ENCODE peak calls at places on chromosomes 4 and X, in nine cellular contexts. Y is stimulated activated CD4-positive, alpha-beta T cell treated with anti-CD3 and anti-CD28 coated beads, Interleukin-1b, Interleukin-23, amount 100 ng/mL, for 24 hours; J is breast epithelium; H is endothelial cell of umbilical vein; I is NCI-H1694 treated with DMSO at 0.1 percent for 48 hours; G is cardiac muscle cell; V is Ammon's horn; K is endothelial cell; A is AG10803. F is an unnamed sample.

GRCh38 chr4:95867919-95868318 is 28.0 kb downstream of the PDHA2 start:
- DNase-seq in K (no peak), V (no peak), J (no peak), Y (no peak), I (peak; percentile 4), A (no peak), H (peak; percentile 5), G (peak; percentile 40), F (no peak)

GRCh38 chrX:131802836-131803626 is 220.1 kb upstream of the STK26 start:
- DNase-seq in Y (no peak), H (peak; percentile 1), A (no peak), V (no peak), J (no peak), K (no peak), I (no peak), G (no peak), F (no peak)

GRCh38 chr4:67030636-67031035 is 514.7 kb downstream of the CENPC start:
- DNase-seq in V (no peak), H (peak; percentile 32), I (no peak), Y (no peak), G (no peak), A (no peak), J (no peak), K (no peak), F (no peak)

GRCh38 chrX:39772057-39772832 is 325.5 kb downstream of the BCOR start:
- DNase-seq in K (peak; percentile 34), I (no peak), H (peak; percentile 44), V (peak; percentile 37), Y (peak; percentile 48), G (peak; percentile 81), J (no peak), A (no peak), F (no peak)

GRCh38 chr4:70531981-70532380 is 13.6 kb downstream of the AMTN start:
- DNase-seq in G (no peak), Y (no peak), V (no peak), A (no peak), I (no peak), J (no peak), K (no peak), H (no peak), F (no peak)

GRCh38 chr4:144280688-144281087 is 140.2 kb upstream of the GYPA start:
- DNase-seq in K (no peak), J (no peak), A (no peak), Y (no peak), I (no peak), V (no peak), H (no peak), G (no peak), F (no peak)

GRCh38 chr4:150368667-150369066 is 213.3 kb upstream of the MAB21L2 start:
- DNase-seq in I (peak; percentile 42), K (no peak), V (no peak), Y (no peak), A (no peak), H (no peak), J (no peak), G (no peak), F (no peak)

GRCh38 chr4:105352826-105353225 is 121.0 kb downstream of the PPA2 start:
- DNase-seq in A (no peak), Y (no peak), G (no peak), I (no peak), V (no peak), H (no peak), K (no peak), J (no peak), F (no peak)

GRCh38 chrX:10884246-10884645 is 226.9 kb upstream of the HCCS start:
- DNase-seq in G (no peak), A (peak; percentile 79), V (no peak), Y (no peak), H (no peak), K (no peak), I (no peak), J (no peak), F (no peak)

GRCh38 chr4:39319678-39320077 is 46.5 kb downstream of the RFC1 start:
- DNase-seq in K (no peak), J (no peak), Y (no peak), G (no peak), I (no peak), H (peak; percentile 10), A (peak; percentile 81), V (no peak), F (no peak)

GRCh38 chrX:17475820-17476219 is 100.8 kb downstream of the NHS start:
- DNase-seq in H (no peak), K (no peak), Y (no peak), V (no peak), J (no peak), I (no peak), G (no peak), A (peak; percentile 50), F (no peak)

GRCh38 chr4:108885211-108885610 is 122.4 kb upstream of the ETNPPL start:
- DNase-seq in A (peak; percentile 40), G (no peak), K (no peak), V (no peak), J (no peak), I (no peak), H (peak; percentile 15), Y (no peak), F (no peak)

GRCh38 chr4:84578540-84579409 is 4.2 kb upstream of the CDS1 start:
- DNase-seq in G (peak; percentile 61), Y (no peak), K (peak; percentile 26), A (peak; percentile 39), H (peak; percentile 51), J (no peak), V (peak; percentile 69), I (peak; percentile 19), F (no peak)

GRCh38 chr4:17875402-17876070 is 64.8 kb downstream of the NCAPG start:
- DNase-seq in I (no peak), Y (no peak), G (no peak), H (no peak), J (no peak), A (no peak), K (no peak), V (no peak), F (no peak)

GRCh38 chr4:186617921-186618320 is 62.6 kb upstream of the MTNR1A start:
- DNase-seq in H (no peak), A (peak; percentile 23), I (no peak), G (no peak), Y (no peak), V (no peak), J (no peak), K (no peak), F (no peak)

GRCh38 chr4:157220026-157220881 is at the start of gene GRIA2:
- DNase-seq in V (peak; percentile 89), J (peak; percentile 70), I (peak; percentile 46), H (peak; percentile 69), A (peak; percentile 33), Y (no peak), K (peak; percentile 88), G (peak; percentile 91), F (peak; percentile 2)

GRCh38 chr4:110533940-110534339 is 58.0 kb downstream of the ENPEP start:
- DNase-seq in Y (no peak), H (peak; percentile 94), V (no peak), J (no peak), I (no peak), G (no peak), K (no peak), A (peak; percentile 96), F (no peak)

GRCh38 chr4:89306486-89307184 is 965 bp downstream of the GPRIN3 start:
- DNase-seq in J (no peak), H (no peak), K (no peak), G (no peak), A (no peak), I (no peak), Y (no peak), V (no peak), F (no peak)

GRCh38 chrX:285076-285677 is 4.0 kb downstream of the PLCXD1 start:
- DNase-seq in K (no peak), I (no peak), V (no peak), G (no peak), J (no peak), Y (no peak), H (no peak), A (no peak), F (no peak)

GRCh38 chrX:22969416-22969815 is 30.3 kb upstream of the DDX53 start:
- DNase-seq in H (no peak), J (no peak), V (no peak), A (peak; percentile 17), I (no peak), G (no peak), Y (no peak), K (no peak), F (no peak)

GRCh38 chr4:73620115-73620792 is at the start of gene RASSF6:
- DNase-seq in Y (no peak), J (no peak), V (no peak), K (peak; percentile 34), A (no peak), G (peak; percentile 54), H (no peak), I (no peak), F (no peak)

GRCh38 chr4:99159699-99160098 is 15.6 kb upstream of the ADH4 start:
- DNase-seq in A (peak; percentile 8), V (no peak), G (no peak), Y (no peak), K (no peak), H (no peak), I (no peak), J (no peak), F (no peak)

GRCh38 chr4:176538217-176538925 is 218.6 kb downstream of the SPCS3 start:
- DNase-seq in H (peak; percentile 5), K (no peak), J (no peak), Y (no peak), A (peak; percentile 90), G (no peak), I (no peak), V (no peak), F (no peak)

GRCh38 chrX:70470850-70471289 is 26.2 kb downstream of the DLG3 start:
- DNase-seq in Y (no peak), J (no peak), H (no peak), I (no peak), K (no peak), A (no peak), G (no peak), V (no peak), F (no peak)

GRCh38 chr4:185145572-185145971 is 2.5 kb downstream of the SLC25A4 start:
- DNase-seq in V (no peak), I (no peak), Y (no peak), K (no peak), J (no peak), G (peak; percentile 15), A (no peak), H (no peak), F (no peak)

GRCh38 chr4:26854701-26855100 is 5.9 kb upstream of the STIM2 start:
- DNase-seq in J (no peak), V (no peak), K (no peak), A (no peak), H (no peak), Y (no peak), I (peak; percentile 33), G (no peak), F (no peak)

GRCh38 chr4:26402458-26402857 is 81.6 kb downstream of the RBPJ start:
- DNase-seq in I (no peak), J (no peak), K (no peak), Y (no peak), A (no peak), H (no peak), G (no peak), V (no peak), F (no peak)